ENCODE peak calls at places on chromosomes 6 and 20, in seven cellular contexts. One of them, this sample, is unnamed.
A peak's percentile ranks its signal among the peaks of the same experiment; 100 is the strongest.

GRCh38 chr6:157994126-157994795 is 12.6 kb downstream of the SYNJ2 start:
- DNase-seq in activated CD4-positive, alpha-beta T cell treated with anti-CD3 and anti-CD28 coated beads for 4 hours: no peak
- DNase-seq in immature natural killer cell: no peak
- DNase-seq in stimulated activated CD4-positive, alpha-beta T cell treated with anti-CD3 and anti-CD28 coated beads, Interleukin-1b, Interleukin-23, amount 100 ng/mL, for 4 hours: no peak
- DNase-seq in HEK293T: no peak
- DNase-seq in H7: no peak
- DNase-seq in amygdala: peak; percentile 38
- DNase-seq in this sample: peak; percentile 61

GRCh38 chr6:36701401-36701991 is 3.9 kb downstream of the RAB44 start:
- DNase-seq in activated CD4-positive, alpha-beta T cell treated with anti-CD3 and anti-CD28 coated beads for 4 hours: no peak
- DNase-seq in immature natural killer cell: no peak
- DNase-seq in stimulated activated CD4-positive, alpha-beta T cell treated with anti-CD3 and anti-CD28 coated beads, Interleukin-1b, Interleukin-23, amount 100 ng/mL, for 4 hours: no peak
- DNase-seq in HEK293T: no peak
- DNase-seq in H7: peak; percentile 66
- DNase-seq in amygdala: no peak
- DNase-seq in this sample: no peak

GRCh38 chr6:147874322-147874721 is 365.8 kb downstream of the SAMD5 start:
- DNase-seq in activated CD4-positive, alpha-beta T cell treated with anti-CD3 and anti-CD28 coated beads for 4 hours: no peak
- DNase-seq in immature natural killer cell: no peak
- DNase-seq in stimulated activated CD4-positive, alpha-beta T cell treated with anti-CD3 and anti-CD28 coated beads, Interleukin-1b, Interleukin-23, amount 100 ng/mL, for 4 hours: no peak
- DNase-seq in HEK293T: no peak
- DNase-seq in H7: no peak
- DNase-seq in amygdala: no peak
- DNase-seq in this sample: no peak

GRCh38 chr20:24783631-24784492 is 165.2 kb upstream of the CST7 start:
- DNase-seq in activated CD4-positive, alpha-beta T cell treated with anti-CD3 and anti-CD28 coated beads for 4 hours: no peak
- DNase-seq in immature natural killer cell: no peak
- DNase-seq in stimulated activated CD4-positive, alpha-beta T cell treated with anti-CD3 and anti-CD28 coated beads, Interleukin-1b, Interleukin-23, amount 100 ng/mL, for 4 hours: no peak
- DNase-seq in HEK293T: no peak
- DNase-seq in H7: peak; percentile 82
- DNase-seq in amygdala: no peak
- DNase-seq in this sample: no peak

GRCh38 chr6:95286874-95287273 is 290.5 kb upstream of the MANEA start:
- DNase-seq in activated CD4-positive, alpha-beta T cell treated with anti-CD3 and anti-CD28 coated beads for 4 hours: no peak
- DNase-seq in immature natural killer cell: no peak
- DNase-seq in stimulated activated CD4-positive, alpha-beta T cell treated with anti-CD3 and anti-CD28 coated beads, Interleukin-1b, Interleukin-23, amount 100 ng/mL, for 4 hours: no peak
- DNase-seq in HEK293T: no peak
- DNase-seq in H7: no peak
- DNase-seq in amygdala: no peak
- DNase-seq in this sample: no peak

GRCh38 chr6:48664850-48665249 is 553.9 kb upstream of the PTCHD4 start:
- DNase-seq in activated CD4-positive, alpha-beta T cell treated with anti-CD3 and anti-CD28 coated beads for 4 hours: no peak
- DNase-seq in immature natural killer cell: no peak
- DNase-seq in stimulated activated CD4-positive, alpha-beta T cell treated with anti-CD3 and anti-CD28 coated beads, Interleukin-1b, Interleukin-23, amount 100 ng/mL, for 4 hours: no peak
- DNase-seq in HEK293T: no peak
- DNase-seq in H7: no peak
- DNase-seq in amygdala: no peak
- DNase-seq in this sample: no peak

GRCh38 chr6:45791600-45792168 is 224.0 kb downstream of the CLIC5 start:
- DNase-seq in activated CD4-positive, alpha-beta T cell treated with anti-CD3 and anti-CD28 coated beads for 4 hours: no peak
- DNase-seq in immature natural killer cell: no peak
- DNase-seq in stimulated activated CD4-positive, alpha-beta T cell treated with anti-CD3 and anti-CD28 coated beads, Interleukin-1b, Interleukin-23, amount 100 ng/mL, for 4 hours: no peak
- DNase-seq in HEK293T: no peak
- DNase-seq in H7: no peak
- DNase-seq in amygdala: no peak
- DNase-seq in this sample: no peak

GRCh38 chr6:140602431-140602836 is 1228.0 kb upstream of the CITED2 start:
- DNase-seq in activated CD4-positive, alpha-beta T cell treated with anti-CD3 and anti-CD28 coated beads for 4 hours: no peak
- DNase-seq in immature natural killer cell: no peak
- DNase-seq in stimulated activated CD4-positive, alpha-beta T cell treated with anti-CD3 and anti-CD28 coated beads, Interleukin-1b, Interleukin-23, amount 100 ng/mL, for 4 hours: no peak
- DNase-seq in HEK293T: no peak
- DNase-seq in H7: no peak
- DNase-seq in amygdala: no peak
- DNase-seq in this sample: no peak

GRCh38 chr6:7910654-7911344 is at the start of gene TXNDC5:
- DNase-seq in activated CD4-positive, alpha-beta T cell treated with anti-CD3 and anti-CD28 coated beads for 4 hours: peak; percentile 71
- DNase-seq in immature natural killer cell: peak; percentile 62
- DNase-seq in stimulated activated CD4-positive, alpha-beta T cell treated with anti-CD3 and anti-CD28 coated beads, Interleukin-1b, Interleukin-23, amount 100 ng/mL, for 4 hours: peak; percentile 54
- DNase-seq in HEK293T: peak; percentile 88
- DNase-seq in H7: peak; percentile 96
- DNase-seq in amygdala: no peak
- DNase-seq in this sample: peak; percentile 57

GRCh38 chr20:63342561-63343459 is 18.3 kb downstream of the CHRNA4 start:
- DNase-seq in activated CD4-positive, alpha-beta T cell treated with anti-CD3 and anti-CD28 coated beads for 4 hours: no peak
- DNase-seq in immature natural killer cell: no peak
- DNase-seq in stimulated activated CD4-positive, alpha-beta T cell treated with anti-CD3 and anti-CD28 coated beads, Interleukin-1b, Interleukin-23, amount 100 ng/mL, for 4 hours: no peak
- DNase-seq in HEK293T: no peak
- DNase-seq in H7: peak; percentile 87
- DNase-seq in amygdala: no peak
- DNase-seq in this sample: no peak

GRCh38 chr6:1263039-1263849 is 48.7 kb upstream of the FOXQ1 start:
- DNase-seq in activated CD4-positive, alpha-beta T cell treated with anti-CD3 and anti-CD28 coated beads for 4 hours: no peak
- DNase-seq in immature natural killer cell: no peak
- DNase-seq in stimulated activated CD4-positive, alpha-beta T cell treated with anti-CD3 and anti-CD28 coated beads, Interleukin-1b, Interleukin-23, amount 100 ng/mL, for 4 hours: no peak
- DNase-seq in HEK293T: no peak
- DNase-seq in H7: peak; percentile 53
- DNase-seq in amygdala: no peak
- DNase-seq in this sample: no peak

GRCh38 chr6:104959453-104959858 is 2.5 kb downstream of the LIN28B start:
- DNase-seq in activated CD4-positive, alpha-beta T cell treated with anti-CD3 and anti-CD28 coated beads for 4 hours: no peak
- DNase-seq in immature natural killer cell: no peak
- DNase-seq in stimulated activated CD4-positive, alpha-beta T cell treated with anti-CD3 and anti-CD28 coated beads, Interleukin-1b, Interleukin-23, amount 100 ng/mL, for 4 hours: no peak
- DNase-seq in HEK293T: no peak
- DNase-seq in H7: no peak
- DNase-seq in amygdala: no peak
- DNase-seq in this sample: no peak

GRCh38 chr6:27726620-27727023 is 185.6 kb downstream of the OR2B2 start:
- DNase-seq in activated CD4-positive, alpha-beta T cell treated with anti-CD3 and anti-CD28 coated beads for 4 hours: no peak
- DNase-seq in immature natural killer cell: no peak
- DNase-seq in stimulated activated CD4-positive, alpha-beta T cell treated with anti-CD3 and anti-CD28 coated beads, Interleukin-1b, Interleukin-23, amount 100 ng/mL, for 4 hours: no peak
- DNase-seq in HEK293T: peak; percentile 14
- DNase-seq in H7: no peak
- DNase-seq in amygdala: no peak
- DNase-seq in this sample: no peak

GRCh38 chr20:35434085-35435005 is 3.7 kb downstream of the GDF5 start:
- DNase-seq in activated CD4-positive, alpha-beta T cell treated with anti-CD3 and anti-CD28 coated beads for 4 hours: no peak
- DNase-seq in immature natural killer cell: no peak
- DNase-seq in stimulated activated CD4-positive, alpha-beta T cell treated with anti-CD3 and anti-CD28 coated beads, Interleukin-1b, Interleukin-23, amount 100 ng/mL, for 4 hours: no peak
- DNase-seq in HEK293T: no peak
- DNase-seq in H7: no peak
- DNase-seq in amygdala: no peak
- DNase-seq in this sample: no peak

GRCh38 chr20:7843613-7844012 is 96.6 kb downstream of the HAO1 start:
- DNase-seq in activated CD4-positive, alpha-beta T cell treated with anti-CD3 and anti-CD28 coated beads for 4 hours: no peak
- DNase-seq in immature natural killer cell: no peak
- DNase-seq in stimulated activated CD4-positive, alpha-beta T cell treated with anti-CD3 and anti-CD28 coated beads, Interleukin-1b, Interleukin-23, amount 100 ng/mL, for 4 hours: no peak
- DNase-seq in HEK293T: no peak
- DNase-seq in H7: no peak
- DNase-seq in amygdala: no peak
- DNase-seq in this sample: no peak

GRCh38 chr6:128598561-128598960 is 78.2 kb upstream of the PTPRK start:
- DNase-seq in activated CD4-positive, alpha-beta T cell treated with anti-CD3 and anti-CD28 coated beads for 4 hours: no peak
- DNase-seq in immature natural killer cell: no peak
- DNase-seq in stimulated activated CD4-positive, alpha-beta T cell treated with anti-CD3 and anti-CD28 coated beads, Interleukin-1b, Interleukin-23, amount 100 ng/mL, for 4 hours: no peak
- DNase-seq in HEK293T: no peak
- DNase-seq in H7: no peak
- DNase-seq in amygdala: no peak
- DNase-seq in this sample: no peak

GRCh38 chr6:67630146-67630545 is 1004.9 kb upstream of the ADGRB3 start:
- DNase-seq in activated CD4-positive, alpha-beta T cell treated with anti-CD3 and anti-CD28 coated beads for 4 hours: no peak
- DNase-seq in immature natural killer cell: no peak
- DNase-seq in stimulated activated CD4-positive, alpha-beta T cell treated with anti-CD3 and anti-CD28 coated beads, Interleukin-1b, Interleukin-23, amount 100 ng/mL, for 4 hours: no peak
- DNase-seq in HEK293T: no peak
- DNase-seq in H7: no peak
- DNase-seq in amygdala: no peak
- DNase-seq in this sample: no peak

GRCh38 chr6:34045698-34046097 is 100.2 kb downstream of the GRM4 start:
- DNase-seq in activated CD4-positive, alpha-beta T cell treated with anti-CD3 and anti-CD28 coated beads for 4 hours: no peak
- DNase-seq in immature natural killer cell: no peak
- DNase-seq in stimulated activated CD4-positive, alpha-beta T cell treated with anti-CD3 and anti-CD28 coated beads, Interleukin-1b, Interleukin-23, amount 100 ng/mL, for 4 hours: no peak
- DNase-seq in HEK293T: no peak
- DNase-seq in H7: no peak
- DNase-seq in amygdala: no peak
- DNase-seq in this sample: no peak

GRCh38 chr6:154549179-154549578 is 38.7 kb upstream of the CNKSR3 start:
- DNase-seq in activated CD4-positive, alpha-beta T cell treated with anti-CD3 and anti-CD28 coated beads for 4 hours: no peak
- DNase-seq in immature natural killer cell: no peak
- DNase-seq in stimulated activated CD4-positive, alpha-beta T cell treated with anti-CD3 and anti-CD28 coated beads, Interleukin-1b, Interleukin-23, amount 100 ng/mL, for 4 hours: no peak
- DNase-seq in HEK293T: no peak
- DNase-seq in H7: no peak
- DNase-seq in amygdala: no peak
- DNase-seq in this sample: no peak

GRCh38 chr6:133467231-133467981 is 226.2 kb downstream of the EYA4 start:
- DNase-seq in activated CD4-positive, alpha-beta T cell treated with anti-CD3 and anti-CD28 coated beads for 4 hours: no peak
- DNase-seq in immature natural killer cell: no peak
- DNase-seq in stimulated activated CD4-positive, alpha-beta T cell treated with anti-CD3 and anti-CD28 coated beads, Interleukin-1b, Interleukin-23, amount 100 ng/mL, for 4 hours: no peak
- DNase-seq in HEK293T: no peak
- DNase-seq in H7: no peak
- DNase-seq in amygdala: no peak
- DNase-seq in this sample: no peak

GRCh38 chr6:43770417-43771209 is 602 bp downstream of the VEGFA start:
- DNase-seq in activated CD4-positive, alpha-beta T cell treated with anti-CD3 and anti-CD28 coated beads for 4 hours: peak; percentile 29
- DNase-seq in immature natural killer cell: peak; percentile 31
- DNase-seq in stimulated activated CD4-positive, alpha-beta T cell treated with anti-CD3 and anti-CD28 coated beads, Interleukin-1b, Interleukin-23, amount 100 ng/mL, for 4 hours: no peak
- DNase-seq in HEK293T: peak; percentile 42
- DNase-seq in H7: peak; percentile 92
- DNase-seq in amygdala: no peak
- DNase-seq in this sample: peak; percentile 16

GRCh38 chr6:161226005-161226964 is 47.6 kb downstream of the AGPAT4 start:
- DNase-seq in activated CD4-positive, alpha-beta T cell treated with anti-CD3 and anti-CD28 coated beads for 4 hours: no peak
- DNase-seq in immature natural killer cell: peak; percentile 91
- DNase-seq in stimulated activated CD4-positive, alpha-beta T cell treated with anti-CD3 and anti-CD28 coated beads, Interleukin-1b, Interleukin-23, amount 100 ng/mL, for 4 hours: no peak
- DNase-seq in HEK293T: no peak
- DNase-seq in H7: no peak
- DNase-seq in amygdala: no peak
- DNase-seq in this sample: no peak

GRCh38 chr20:59173938-59174496 is 10.4 kb downstream of the ZNF831 start:
- DNase-seq in activated CD4-positive, alpha-beta T cell treated with anti-CD3 and anti-CD28 coated beads for 4 hours: no peak
- DNase-seq in immature natural killer cell: no peak
- DNase-seq in stimulated activated CD4-positive, alpha-beta T cell treated with anti-CD3 and anti-CD28 coated beads, Interleukin-1b, Interleukin-23, amount 100 ng/mL, for 4 hours: no peak
- DNase-seq in HEK293T: no peak
- DNase-seq in H7: no peak
- DNase-seq in amygdala: no peak
- DNase-seq in this sample: no peak

GRCh38 chr20:10476319-10476724 is 41.2 kb downstream of the SLX4IP start:
- DNase-seq in activated CD4-positive, alpha-beta T cell treated with anti-CD3 and anti-CD28 coated beads for 4 hours: no peak
- DNase-seq in immature natural killer cell: no peak
- DNase-seq in stimulated activated CD4-positive, alpha-beta T cell treated with anti-CD3 and anti-CD28 coated beads, Interleukin-1b, Interleukin-23, amount 100 ng/mL, for 4 hours: no peak
- DNase-seq in HEK293T: no peak
- DNase-seq in H7: no peak
- DNase-seq in amygdala: no peak
- DNase-seq in this sample: no peak

GRCh38 chr6:7086488-7086887 is 21.3 kb upstream of the RREB1 start:
- DNase-seq in activated CD4-positive, alpha-beta T cell treated with anti-CD3 and anti-CD28 coated beads for 4 hours: peak; percentile 27
- DNase-seq in immature natural killer cell: peak; percentile 36
- DNase-seq in stimulated activated CD4-positive, alpha-beta T cell treated with anti-CD3 and anti-CD28 coated beads, Interleukin-1b, Interleukin-23, amount 100 ng/mL, for 4 hours: peak; percentile 23
- DNase-seq in HEK293T: no peak
- DNase-seq in H7: no peak
- DNase-seq in amygdala: no peak
- DNase-seq in this sample: no peak

GRCh38 chr20:62246872-62247652 is 8.7 kb downstream of the OSBPL2 start:
- DNase-seq in activated CD4-positive, alpha-beta T cell treated with anti-CD3 and anti-CD28 coated beads for 4 hours: no peak
- DNase-seq in immature natural killer cell: no peak
- DNase-seq in stimulated activated CD4-positive, alpha-beta T cell treated with anti-CD3 and anti-CD28 coated beads, Interleukin-1b, Interleukin-23, amount 100 ng/mL, for 4 hours: no peak
- DNase-seq in HEK293T: no peak
- DNase-seq in H7: peak; percentile 80
- DNase-seq in amygdala: no peak
- DNase-seq in this sample: no peak

GRCh38 chr6:24274441-24275083 is 83.3 kb downstream of the DCDC2 start:
- DNase-seq in activated CD4-positive, alpha-beta T cell treated with anti-CD3 and anti-CD28 coated beads for 4 hours: no peak
- DNase-seq in immature natural killer cell: no peak
- DNase-seq in stimulated activated CD4-positive, alpha-beta T cell treated with anti-CD3 and anti-CD28 coated beads, Interleukin-1b, Interleukin-23, amount 100 ng/mL, for 4 hours: no peak
- DNase-seq in HEK293T: no peak
- DNase-seq in H7: no peak
- DNase-seq in amygdala: no peak
- DNase-seq in this sample: no peak

GRCh38 chr6:128954308-128955043 is 71.5 kb downstream of the LAMA2 start:
- DNase-seq in activated CD4-positive, alpha-beta T cell treated with anti-CD3 and anti-CD28 coated beads for 4 hours: no peak
- DNase-seq in immature natural killer cell: no peak
- DNase-seq in stimulated activated CD4-positive, alpha-beta T cell treated with anti-CD3 and anti-CD28 coated beads, Interleukin-1b, Interleukin-23, amount 100 ng/mL, for 4 hours: no peak
- DNase-seq in HEK293T: no peak
- DNase-seq in H7: no peak
- DNase-seq in amygdala: no peak
- DNase-seq in this sample: no peak

GRCh38 chr20:60172306-60172984 is 214.2 kb downstream of the CDH26 start:
- DNase-seq in activated CD4-positive, alpha-beta T cell treated with anti-CD3 and anti-CD28 coated beads for 4 hours: no peak
- DNase-seq in immature natural killer cell: no peak
- DNase-seq in stimulated activated CD4-positive, alpha-beta T cell treated with anti-CD3 and anti-CD28 coated beads, Interleukin-1b, Interleukin-23, amount 100 ng/mL, for 4 hours: no peak
- DNase-seq in HEK293T: no peak
- DNase-seq in H7: no peak
- DNase-seq in amygdala: no peak
- DNase-seq in this sample: no peak

GRCh38 chr20:7704021-7704420 is 236.2 kb downstream of the HAO1 start:
- DNase-seq in activated CD4-positive, alpha-beta T cell treated with anti-CD3 and anti-CD28 coated beads for 4 hours: no peak
- DNase-seq in immature natural killer cell: no peak
- DNase-seq in stimulated activated CD4-positive, alpha-beta T cell treated with anti-CD3 and anti-CD28 coated beads, Interleukin-1b, Interleukin-23, amount 100 ng/mL, for 4 hours: no peak
- DNase-seq in HEK293T: no peak
- DNase-seq in H7: no peak
- DNase-seq in amygdala: no peak
- DNase-seq in this sample: no peak

GRCh38 chr20:59412896-59413295 is 112.5 kb downstream of the EDN3 start:
- DNase-seq in activated CD4-positive, alpha-beta T cell treated with anti-CD3 and anti-CD28 coated beads for 4 hours: no peak
- DNase-seq in immature natural killer cell: no peak
- DNase-seq in stimulated activated CD4-positive, alpha-beta T cell treated with anti-CD3 and anti-CD28 coated beads, Interleukin-1b, Interleukin-23, amount 100 ng/mL, for 4 hours: no peak
- DNase-seq in HEK293T: no peak
- DNase-seq in H7: peak; percentile 71
- DNase-seq in amygdala: no peak
- DNase-seq in this sample: no peak

GRCh38 chr20:23205656-23206055 is 119.5 kb upstream of the CD93 start:
- DNase-seq in activated CD4-positive, alpha-beta T cell treated with anti-CD3 and anti-CD28 coated beads for 4 hours: no peak
- DNase-seq in immature natural killer cell: no peak
- DNase-seq in stimulated activated CD4-positive, alpha-beta T cell treated with anti-CD3 and anti-CD28 coated beads, Interleukin-1b, Interleukin-23, amount 100 ng/mL, for 4 hours: no peak
- DNase-seq in HEK293T: no peak
- DNase-seq in H7: peak; percentile 45
- DNase-seq in amygdala: peak; percentile 46
- DNase-seq in this sample: peak; percentile 52

GRCh38 chr6:166931426-166931970 is 24.9 kb downstream of the RNASET2 start:
- DNase-seq in activated CD4-positive, alpha-beta T cell treated with anti-CD3 and anti-CD28 coated beads for 4 hours: no peak
- DNase-seq in immature natural killer cell: no peak
- DNase-seq in stimulated activated CD4-positive, alpha-beta T cell treated with anti-CD3 and anti-CD28 coated beads, Interleukin-1b, Interleukin-23, amount 100 ng/mL, for 4 hours: no peak
- DNase-seq in HEK293T: no peak
- DNase-seq in H7: no peak
- DNase-seq in amygdala: no peak
- DNase-seq in this sample: no peak

GRCh38 chr20:44326391-44327159 is 10.3 kb upstream of the R3HDML start:
- DNase-seq in activated CD4-positive, alpha-beta T cell treated with anti-CD3 and anti-CD28 coated beads for 4 hours: peak; percentile 48
- DNase-seq in immature natural killer cell: no peak
- DNase-seq in stimulated activated CD4-positive, alpha-beta T cell treated with anti-CD3 and anti-CD28 coated beads, Interleukin-1b, Interleukin-23, amount 100 ng/mL, for 4 hours: peak; percentile 22
- DNase-seq in HEK293T: no peak
- DNase-seq in H7: peak; percentile 85
- DNase-seq in amygdala: no peak
- DNase-seq in this sample: no peak

GRCh38 chr20:62404761-62405107 is 2.4 kb downstream of the CABLES2 start:
- DNase-seq in activated CD4-positive, alpha-beta T cell treated with anti-CD3 and anti-CD28 coated beads for 4 hours: no peak
- DNase-seq in immature natural killer cell: no peak
- DNase-seq in stimulated activated CD4-positive, alpha-beta T cell treated with anti-CD3 and anti-CD28 coated beads, Interleukin-1b, Interleukin-23, amount 100 ng/mL, for 4 hours: no peak
- DNase-seq in HEK293T: no peak
- DNase-seq in H7: no peak
- DNase-seq in amygdala: no peak
- DNase-seq in this sample: no peak

GRCh38 chr6:131694832-131695426 is 6.3 kb downstream of the OR2A4 start:
- DNase-seq in activated CD4-positive, alpha-beta T cell treated with anti-CD3 and anti-CD28 coated beads for 4 hours: no peak
- DNase-seq in immature natural killer cell: no peak
- DNase-seq in stimulated activated CD4-positive, alpha-beta T cell treated with anti-CD3 and anti-CD28 coated beads, Interleukin-1b, Interleukin-23, amount 100 ng/mL, for 4 hours: no peak
- DNase-seq in HEK293T: peak; percentile 82
- DNase-seq in H7: peak; percentile 69
- DNase-seq in amygdala: peak; percentile 9
- DNase-seq in this sample: no peak

This sample was measured in anterior cingulate cortex.